ENCODE peak calls at places on chromosomes 4 and X, in nine cellular contexts. One of them, this sample, is unnamed.

GRCh38 chr4:153204247-153205027 is at the start of gene TRIM2:
- DNase-seq in transverse colon: peak
- DNase-seq in aorta: no peak
- DNase-seq in fibroblast of lung: peak
- DNase-seq in lower lobe of right lung: peak
- DNase-seq in GM23248: peak
- DNase-seq in IMR-90: peak
- DNase-seq in ovary: peak
- DNase-seq in thyroid gland: peak
- DNase-seq in this sample: peak

GRCh38 chrX:20514358-20514757 is 247.6 kb upstream of the RPS6KA3 start:
- DNase-seq in transverse colon: no peak
- DNase-seq in aorta: no peak
- DNase-seq in fibroblast of lung: peak
- DNase-seq in lower lobe of right lung: no peak
- DNase-seq in GM23248: peak
- DNase-seq in IMR-90: peak
- DNase-seq in ovary: no peak
- DNase-seq in thyroid gland: no peak
- DNase-seq in this sample: no peak

GRCh38 chr4:21819086-21819485 is 129.5 kb downstream of the KCNIP4 start:
- DNase-seq in transverse colon: no peak
- DNase-seq in aorta: no peak
- DNase-seq in fibroblast of lung: peak
- DNase-seq in lower lobe of right lung: no peak
- DNase-seq in GM23248: peak
- DNase-seq in IMR-90: no peak
- DNase-seq in ovary: peak
- DNase-seq in thyroid gland: peak
- DNase-seq in this sample: no peak

GRCh38 chr4:98938386-98938785 is 9.5 kb upstream of the EIF4E start:
- DNase-seq in transverse colon: no peak
- DNase-seq in aorta: no peak
- DNase-seq in fibroblast of lung: peak
- DNase-seq in lower lobe of right lung: no peak
- DNase-seq in GM23248: peak
- DNase-seq in IMR-90: peak
- DNase-seq in ovary: no peak
- DNase-seq in thyroid gland: no peak
- DNase-seq in this sample: no peak

GRCh38 chrX:154123241-154124219 is 20.5 kb upstream of the OPN1LW start:
- DNase-seq in transverse colon: peak
- DNase-seq in aorta: peak
- DNase-seq in fibroblast of lung: no peak
- DNase-seq in lower lobe of right lung: peak
- DNase-seq in GM23248: no peak
- DNase-seq in IMR-90: no peak
- DNase-seq in ovary: no peak
- DNase-seq in thyroid gland: peak
- DNase-seq in this sample: peak

GRCh38 chrX:11427082-11428033 is 134.1 kb downstream of the AMELX start:
- DNase-seq in transverse colon: peak
- DNase-seq in aorta: peak
- DNase-seq in fibroblast of lung: no peak
- DNase-seq in lower lobe of right lung: peak
- DNase-seq in GM23248: peak
- DNase-seq in IMR-90: no peak
- DNase-seq in ovary: peak
- DNase-seq in thyroid gland: peak
- DNase-seq in this sample: peak

GRCh38 chrX:47577424-47577823 is 4.8 kb upstream of the TIMP1 start:
- DNase-seq in transverse colon: no peak
- DNase-seq in aorta: no peak
- DNase-seq in fibroblast of lung: no peak
- DNase-seq in lower lobe of right lung: no peak
- DNase-seq in GM23248: no peak
- DNase-seq in IMR-90: no peak
- DNase-seq in ovary: no peak
- DNase-seq in thyroid gland: no peak
- DNase-seq in this sample: no peak

GRCh38 chr4:3029464-3029863 is 44.9 kb downstream of the HTT-AS start:
- DNase-seq in transverse colon: no peak
- DNase-seq in aorta: no peak
- DNase-seq in fibroblast of lung: no peak
- DNase-seq in lower lobe of right lung: no peak
- DNase-seq in GM23248: no peak
- DNase-seq in IMR-90: no peak
- DNase-seq in ovary: no peak
- DNase-seq in thyroid gland: no peak
- DNase-seq in this sample: no peak

GRCh38 chrX:78024349-78025108 is 55.1 kb upstream of the PGAM4 start:
- DNase-seq in transverse colon: peak
- DNase-seq in aorta: no peak
- DNase-seq in fibroblast of lung: peak
- DNase-seq in lower lobe of right lung: peak
- DNase-seq in GM23248: peak
- DNase-seq in IMR-90: peak
- DNase-seq in ovary: no peak
- DNase-seq in thyroid gland: no peak
- DNase-seq in this sample: no peak

GRCh38 chrX:120014354-120015129 is 62.9 kb downstream of the RHOXF2B start:
- DNase-seq in transverse colon: no peak
- DNase-seq in aorta: no peak
- DNase-seq in fibroblast of lung: no peak
- DNase-seq in lower lobe of right lung: no peak
- DNase-seq in GM23248: no peak
- DNase-seq in IMR-90: no peak
- DNase-seq in ovary: no peak
- DNase-seq in thyroid gland: no peak
- DNase-seq in this sample: no peak

GRCh38 chrX:13937370-13938052 is 92.2 kb downstream of the GEMIN8 start:
- DNase-seq in transverse colon: no peak
- DNase-seq in aorta: no peak
- DNase-seq in fibroblast of lung: peak
- DNase-seq in lower lobe of right lung: no peak
- DNase-seq in GM23248: peak
- DNase-seq in IMR-90: peak
- DNase-seq in ovary: no peak
- DNase-seq in thyroid gland: no peak
- DNase-seq in this sample: no peak

GRCh38 chr4:71607780-71608673 is 175.9 kb downstream of the GC start:
- DNase-seq in transverse colon: no peak
- DNase-seq in aorta: no peak
- DNase-seq in fibroblast of lung: peak
- DNase-seq in lower lobe of right lung: no peak
- DNase-seq in GM23248: peak
- DNase-seq in IMR-90: peak
- DNase-seq in ovary: no peak
- DNase-seq in thyroid gland: no peak
- DNase-seq in this sample: no peak
- H3K27ac ChIP-seq in transverse colon: no peak
- H3K27ac ChIP-seq in aorta: no peak
- H3K27ac ChIP-seq in fibroblast of lung: no peak
- H3K27ac ChIP-seq in lower lobe of right lung: peak
- H3K27ac ChIP-seq in GM23248: no peak
- H3K27ac ChIP-seq in IMR-90: no peak
- H3K27ac ChIP-seq in ovary: no peak
- H3K27ac ChIP-seq in thyroid gland: no peak
- H3K27ac ChIP-seq in this sample: no peak

DNA sequence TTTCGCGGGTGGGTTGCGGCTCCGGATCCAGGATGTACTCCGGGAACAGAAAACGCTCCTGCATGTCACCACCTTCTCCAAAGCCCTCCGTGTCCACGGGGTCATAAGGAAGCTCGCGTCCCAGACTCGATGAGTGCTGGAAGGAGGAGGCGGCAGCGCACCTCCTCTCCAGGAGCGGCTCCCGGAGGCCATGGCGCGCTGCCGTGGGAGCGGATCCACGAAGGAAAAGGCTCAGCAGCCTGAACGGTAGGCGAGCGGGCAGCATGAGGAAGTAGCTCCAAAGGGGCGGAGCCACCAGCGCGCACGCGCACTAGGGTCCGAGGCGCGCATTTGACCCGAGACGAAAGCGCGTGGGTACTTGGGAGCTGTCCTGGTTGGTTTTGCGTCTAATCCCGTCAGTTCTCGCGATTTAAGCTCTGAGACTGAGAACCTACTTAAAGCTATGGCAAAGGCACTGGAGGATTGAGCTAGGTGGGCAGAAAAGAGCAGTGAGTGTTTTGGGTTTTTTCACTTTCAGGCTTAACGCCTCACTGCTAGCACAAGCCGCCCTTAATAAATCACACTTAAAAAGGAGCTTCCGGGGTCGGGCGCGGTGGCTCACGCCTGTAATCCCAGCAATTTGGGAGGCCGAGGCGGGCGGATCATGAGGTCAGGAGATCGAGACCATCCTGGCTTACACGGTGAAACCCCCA is at the start of gene NOA1:
- DNase-seq in transverse colon: peak
- DNase-seq in aorta: peak
- DNase-seq in fibroblast of lung: peak
- DNase-seq in lower lobe of right lung: peak
- DNase-seq in GM23248: peak
- DNase-seq in IMR-90: peak
- DNase-seq in ovary: peak
- DNase-seq in thyroid gland: peak
- DNase-seq in this sample: peak
- H3K27ac ChIP-seq in transverse colon: peak
- H3K27ac ChIP-seq in aorta: no peak
- H3K27ac ChIP-seq in fibroblast of lung: peak
- H3K27ac ChIP-seq in lower lobe of right lung: peak
- H3K27ac ChIP-seq in GM23248: peak
- H3K27ac ChIP-seq in IMR-90: peak
- H3K27ac ChIP-seq in ovary: peak
- H3K27ac ChIP-seq in thyroid gland: peak
- H3K27ac ChIP-seq in this sample: peak

DNA sequence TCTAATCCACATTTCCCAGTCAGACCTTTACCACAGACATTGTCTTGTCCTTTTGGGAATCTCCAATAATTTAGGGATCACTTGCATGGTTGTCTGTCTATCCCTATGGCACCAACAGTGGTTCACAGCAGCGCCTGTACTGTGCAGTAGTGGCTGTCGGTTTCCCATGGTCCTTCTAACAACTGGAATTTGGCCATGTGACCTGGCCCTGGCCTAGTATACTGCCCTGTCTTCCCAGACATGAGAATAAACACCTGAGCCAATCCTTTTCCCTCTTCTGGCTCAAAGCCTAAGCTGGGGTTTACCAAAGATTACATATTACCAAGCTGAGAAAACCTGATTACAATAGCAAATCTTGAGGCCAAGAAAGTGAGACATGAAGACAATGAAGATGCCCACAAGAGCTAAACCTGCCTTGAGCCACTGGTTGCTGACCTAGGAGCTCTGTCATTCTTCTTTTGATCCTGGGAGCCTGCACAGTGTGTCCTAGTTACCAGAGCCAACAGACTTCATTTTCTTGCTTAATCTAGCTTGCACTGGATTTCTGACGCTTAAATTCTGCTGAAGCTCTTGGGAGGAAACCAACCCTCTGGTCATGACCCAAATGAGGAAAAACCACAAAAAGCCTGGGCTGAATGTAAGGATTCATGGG is 92.1 kb downstream of the SCD5 start:
- DNase-seq in transverse colon: no peak
- DNase-seq in aorta: no peak
- DNase-seq in fibroblast of lung: peak
- DNase-seq in lower lobe of right lung: no peak
- DNase-seq in GM23248: peak
- DNase-seq in IMR-90: no peak
- DNase-seq in ovary: no peak
- DNase-seq in thyroid gland: no peak
- DNase-seq in this sample: no peak
- H3K27ac ChIP-seq in transverse colon: no peak
- H3K27ac ChIP-seq in aorta: no peak
- H3K27ac ChIP-seq in fibroblast of lung: no peak
- H3K27ac ChIP-seq in lower lobe of right lung: no peak
- H3K27ac ChIP-seq in GM23248: no peak
- H3K27ac ChIP-seq in IMR-90: no peak
- H3K27ac ChIP-seq in ovary: peak
- H3K27ac ChIP-seq in thyroid gland: peak
- H3K27ac ChIP-seq in this sample: peak

GRCh38 chrX:108167211-108167872 is 75.8 kb downstream of the ATG4A start:
- DNase-seq in transverse colon: no peak
- DNase-seq in aorta: no peak
- DNase-seq in fibroblast of lung: peak
- DNase-seq in lower lobe of right lung: no peak
- DNase-seq in GM23248: peak
- DNase-seq in IMR-90: peak
- DNase-seq in ovary: no peak
- DNase-seq in thyroid gland: peak
- DNase-seq in this sample: no peak
- H3K27ac ChIP-seq in transverse colon: no peak
- H3K27ac ChIP-seq in aorta: no peak
- H3K27ac ChIP-seq in fibroblast of lung: no peak
- H3K27ac ChIP-seq in lower lobe of right lung: no peak
- H3K27ac ChIP-seq in GM23248: no peak
- H3K27ac ChIP-seq in IMR-90: no peak
- H3K27ac ChIP-seq in ovary: no peak
- H3K27ac ChIP-seq in thyroid gland: no peak
- H3K27ac ChIP-seq in this sample: no peak

GRCh38 chrX:3680459-3680858 is 33.0 kb downstream of the PRKX start:
- DNase-seq in transverse colon: no peak
- DNase-seq in aorta: no peak
- DNase-seq in fibroblast of lung: peak
- DNase-seq in lower lobe of right lung: no peak
- DNase-seq in GM23248: no peak
- DNase-seq in IMR-90: peak
- DNase-seq in ovary: no peak
- DNase-seq in thyroid gland: no peak
- DNase-seq in this sample: no peak
- H3K27ac ChIP-seq in transverse colon: no peak
- H3K27ac ChIP-seq in aorta: no peak
- H3K27ac ChIP-seq in fibroblast of lung: no peak
- H3K27ac ChIP-seq in lower lobe of right lung: no peak
- H3K27ac ChIP-seq in GM23248: no peak
- H3K27ac ChIP-seq in IMR-90: no peak
- H3K27ac ChIP-seq in ovary: no peak
- H3K27ac ChIP-seq in thyroid gland: peak
- H3K27ac ChIP-seq in this sample: no peak

GRCh38 chrX:134999469-134999868 is 8.7 kb downstream of the SMIM10 start:
- DNase-seq in transverse colon: no peak
- DNase-seq in aorta: no peak
- DNase-seq in fibroblast of lung: peak
- DNase-seq in lower lobe of right lung: no peak
- DNase-seq in GM23248: peak
- DNase-seq in IMR-90: peak
- DNase-seq in ovary: no peak
- DNase-seq in thyroid gland: no peak
- DNase-seq in this sample: no peak
- H3K27ac ChIP-seq in transverse colon: no peak
- H3K27ac ChIP-seq in aorta: no peak
- H3K27ac ChIP-seq in fibroblast of lung: no peak
- H3K27ac ChIP-seq in lower lobe of right lung: no peak
- H3K27ac ChIP-seq in GM23248: no peak
- H3K27ac ChIP-seq in IMR-90: peak
- H3K27ac ChIP-seq in ovary: no peak
- H3K27ac ChIP-seq in thyroid gland: no peak
- H3K27ac ChIP-seq in this sample: no peak

GRCh38 chrX:24082446-24082845 is 27.7 kb downstream of the EIF2S3 start:
- DNase-seq in transverse colon: no peak
- DNase-seq in aorta: no peak
- DNase-seq in fibroblast of lung: no peak
- DNase-seq in lower lobe of right lung: no peak
- DNase-seq in GM23248: no peak
- DNase-seq in IMR-90: no peak
- DNase-seq in ovary: no peak
- DNase-seq in thyroid gland: no peak
- DNase-seq in this sample: no peak
- H3K27ac ChIP-seq in transverse colon: no peak
- H3K27ac ChIP-seq in aorta: no peak
- H3K27ac ChIP-seq in fibroblast of lung: no peak
- H3K27ac ChIP-seq in lower lobe of right lung: no peak
- H3K27ac ChIP-seq in GM23248: no peak
- H3K27ac ChIP-seq in IMR-90: no peak
- H3K27ac ChIP-seq in ovary: no peak
- H3K27ac ChIP-seq in thyroid gland: no peak
- H3K27ac ChIP-seq in this sample: no peak

GRCh38 chr4:86286729-86287128 is 73.1 kb downstream of the MAPK10 start:
- DNase-seq in transverse colon: no peak
- DNase-seq in aorta: no peak
- DNase-seq in fibroblast of lung: peak
- DNase-seq in lower lobe of right lung: no peak
- DNase-seq in GM23248: no peak
- DNase-seq in IMR-90: no peak
- DNase-seq in ovary: no peak
- DNase-seq in thyroid gland: no peak
- DNase-seq in this sample: no peak
- H3K27ac ChIP-seq in transverse colon: no peak
- H3K27ac ChIP-seq in aorta: no peak
- H3K27ac ChIP-seq in fibroblast of lung: no peak
- H3K27ac ChIP-seq in lower lobe of right lung: no peak
- H3K27ac ChIP-seq in GM23248: no peak
- H3K27ac ChIP-seq in IMR-90: no peak
- H3K27ac ChIP-seq in ovary: no peak
- H3K27ac ChIP-seq in thyroid gland: no peak
- H3K27ac ChIP-seq in this sample: no peak

This sample was measured in heart left ventricle.